ENCODE peak calls at places on chromosomes 7 and 10, in six cellular contexts. One of them, this sample, is unnamed.

GRCh38 chr7:50446542-50446960 is 3.6 kb downstream of the FIGNL1 start:
- DNase-seq in OCI-LY7: no peak
- DNase-seq in hepatocyte: peak
- DNase-seq in cardiac muscle cell: no peak
- DNase-seq in prostate gland: no peak
- DNase-seq in heart right ventricle: no peak
- DNase-seq in this sample: no peak

GRCh38 chr7:945556-946255 is 8.8 kb downstream of the ADAP1 start:
- DNase-seq in OCI-LY7: no peak
- DNase-seq in hepatocyte: peak
- DNase-seq in cardiac muscle cell: no peak
- DNase-seq in prostate gland: peak
- DNase-seq in heart right ventricle: peak
- DNase-seq in this sample: no peak

GRCh38 chr7:51611937-51612336 is 295.3 kb upstream of the COBL start:
- DNase-seq in OCI-LY7: no peak
- DNase-seq in hepatocyte: no peak
- DNase-seq in cardiac muscle cell: no peak
- DNase-seq in prostate gland: no peak
- DNase-seq in heart right ventricle: no peak
- DNase-seq in this sample: no peak

GRCh38 chr10:35447693-35448407 is 111.5 kb downstream of the CCNY start:
- DNase-seq in OCI-LY7: no peak
- DNase-seq in hepatocyte: no peak
- DNase-seq in cardiac muscle cell: no peak
- DNase-seq in prostate gland: peak
- DNase-seq in heart right ventricle: no peak
- DNase-seq in this sample: peak

GRCh38 chr10:32171213-32171612 is 115.0 kb upstream of the KIF5B start:
- DNase-seq in OCI-LY7: no peak
- DNase-seq in hepatocyte: peak
- DNase-seq in cardiac muscle cell: no peak
- DNase-seq in prostate gland: peak
- DNase-seq in heart right ventricle: no peak
- DNase-seq in this sample: no peak

GRCh38 chr10:64275774-64276173 is 754.6 kb downstream of the REEP3 start:
- DNase-seq in OCI-LY7: no peak
- DNase-seq in hepatocyte: no peak
- DNase-seq in cardiac muscle cell: no peak
- DNase-seq in prostate gland: no peak
- DNase-seq in heart right ventricle: no peak
- DNase-seq in this sample: no peak

GRCh38 chr7:27641576-27642230 is 21.0 kb downstream of the HIBADH start:
- DNase-seq in OCI-LY7: no peak
- DNase-seq in hepatocyte: no peak
- DNase-seq in cardiac muscle cell: no peak
- DNase-seq in prostate gland: no peak
- DNase-seq in heart right ventricle: no peak
- DNase-seq in this sample: no peak

GRCh38 chr7:65980478-65981250 is 1.3 kb downstream of the GUSB start:
- DNase-seq in OCI-LY7: peak
- DNase-seq in hepatocyte: peak
- DNase-seq in cardiac muscle cell: peak
- DNase-seq in prostate gland: no peak
- DNase-seq in heart right ventricle: peak
- DNase-seq in this sample: no peak

GRCh38 chr10:93412801-93413200 is 69.3 kb downstream of the MYOF start:
- DNase-seq in OCI-LY7: peak
- DNase-seq in hepatocyte: no peak
- DNase-seq in cardiac muscle cell: no peak
- DNase-seq in prostate gland: no peak
- DNase-seq in heart right ventricle: no peak
- DNase-seq in this sample: no peak

GRCh38 chr7:44796034-44796503 is 412 bp upstream of the PPIA start:
- DNase-seq in OCI-LY7: peak
- DNase-seq in hepatocyte: no peak
- DNase-seq in cardiac muscle cell: peak
- DNase-seq in prostate gland: no peak
- DNase-seq in heart right ventricle: no peak
- DNase-seq in this sample: no peak

GRCh38 chr10:121900443-121901174 is 27.2 kb downstream of the ATE1 start:
- DNase-seq in OCI-LY7: peak
- DNase-seq in hepatocyte: peak
- DNase-seq in cardiac muscle cell: peak
- DNase-seq in prostate gland: peak
- DNase-seq in heart right ventricle: no peak
- DNase-seq in this sample: no peak

GRCh38 chr7:128137096-128137655 is 103.9 kb upstream of the LEP start:
- DNase-seq in OCI-LY7: no peak
- DNase-seq in hepatocyte: peak
- DNase-seq in cardiac muscle cell: no peak
- DNase-seq in prostate gland: no peak
- DNase-seq in heart right ventricle: no peak
- DNase-seq in this sample: no peak

GRCh38 chr7:129144834-129145668 is 544 bp downstream of the TSPAN33 start:
- DNase-seq in OCI-LY7: no peak
- DNase-seq in hepatocyte: no peak
- DNase-seq in cardiac muscle cell: no peak
- DNase-seq in prostate gland: no peak
- DNase-seq in heart right ventricle: no peak
- DNase-seq in this sample: no peak

GRCh38 chr7:148794476-148794875 is 89.6 kb downstream of the EZH2 start:
- DNase-seq in OCI-LY7: no peak
- DNase-seq in hepatocyte: no peak
- DNase-seq in cardiac muscle cell: no peak
- DNase-seq in prostate gland: no peak
- DNase-seq in heart right ventricle: no peak
- DNase-seq in this sample: no peak

GRCh38 chr10:131921191-131921590 is 20.4 kb downstream of the PPP2R2D start:
- DNase-seq in OCI-LY7: no peak
- DNase-seq in hepatocyte: no peak
- DNase-seq in cardiac muscle cell: no peak
- DNase-seq in prostate gland: no peak
- DNase-seq in heart right ventricle: no peak
- DNase-seq in this sample: peak

GRCh38 chr7:148701414-148701813 is 2.7 kb downstream of the CUL1 start:
- DNase-seq in OCI-LY7: no peak
- DNase-seq in hepatocyte: no peak
- DNase-seq in cardiac muscle cell: no peak
- DNase-seq in prostate gland: no peak
- DNase-seq in heart right ventricle: no peak
- DNase-seq in this sample: no peak

GRCh38 chr7:50264908-50265307 is 39.6 kb upstream of the IKZF1 start:
- DNase-seq in OCI-LY7: no peak
- DNase-seq in hepatocyte: no peak
- DNase-seq in cardiac muscle cell: no peak
- DNase-seq in prostate gland: no peak
- DNase-seq in heart right ventricle: no peak
- DNase-seq in this sample: no peak

GRCh38 chr7:76149847-76150691 is 51.6 kb upstream of the SRRM3 start:
- DNase-seq in OCI-LY7: no peak
- DNase-seq in hepatocyte: no peak
- DNase-seq in cardiac muscle cell: no peak
- DNase-seq in prostate gland: no peak
- DNase-seq in heart right ventricle: peak
- DNase-seq in this sample: no peak

GRCh38 chr7:129535896-129536295 is 33.6 kb downstream of the SMKR1 start:
- DNase-seq in OCI-LY7: no peak
- DNase-seq in hepatocyte: no peak
- DNase-seq in cardiac muscle cell: no peak
- DNase-seq in prostate gland: no peak
- DNase-seq in heart right ventricle: no peak
- DNase-seq in this sample: no peak

DNA sequence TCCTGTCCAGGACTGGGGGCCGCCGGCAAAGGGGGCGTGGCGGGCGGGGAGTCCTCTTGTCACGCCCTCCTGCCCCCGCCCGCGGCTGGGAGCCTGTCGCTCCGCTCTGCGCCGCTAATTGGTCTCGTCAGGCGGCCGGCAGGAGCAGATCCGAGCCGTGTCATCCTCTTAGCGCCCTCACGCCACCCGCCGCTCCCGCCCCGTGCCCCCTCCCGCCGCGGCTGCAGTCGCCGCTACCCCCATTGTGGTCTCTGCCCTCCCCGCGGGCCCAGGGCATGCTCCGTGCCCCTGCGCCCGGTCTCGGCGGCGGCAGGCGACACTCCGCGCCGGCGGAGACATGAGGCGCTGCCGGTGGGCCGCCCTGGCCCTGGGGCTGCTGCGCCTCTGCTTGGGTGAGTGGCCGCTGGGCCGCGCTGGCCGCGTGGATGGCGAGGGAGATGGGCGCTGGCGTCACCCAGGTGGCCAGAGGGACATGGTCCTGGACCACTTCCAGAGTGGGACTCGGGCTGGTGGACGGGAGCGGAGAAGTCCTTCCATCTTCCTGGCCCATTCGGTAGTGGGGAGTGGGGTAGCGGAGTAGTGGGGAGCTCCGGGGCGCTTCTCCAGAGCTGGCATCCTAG is at the start of gene CDHR1:
- DNase-seq in OCI-LY7: no peak
- DNase-seq in hepatocyte: peak
- DNase-seq in cardiac muscle cell: peak
- DNase-seq in prostate gland: no peak
- DNase-seq in heart right ventricle: peak
- DNase-seq in this sample: peak
- TF ChIP-seq CTCF in OCI-LY7: no peak
- TF ChIP-seq CTCF in hepatocyte: no peak
- TF ChIP-seq CTCF in cardiac muscle cell: no peak
- TF ChIP-seq CTCF in prostate gland: no peak
- TF ChIP-seq CTCF in heart right ventricle: no peak
- TF ChIP-seq CTCF in this sample: no peak

GRCh38 chr7:42269161-42269560 is 32.2 kb upstream of the GLI3 start:
- DNase-seq in OCI-LY7: no peak
- DNase-seq in hepatocyte: no peak
- DNase-seq in cardiac muscle cell: no peak
- DNase-seq in prostate gland: no peak
- DNase-seq in heart right ventricle: no peak
- DNase-seq in this sample: no peak

GRCh38 chr7:42274052-42274451 is 37.0 kb upstream of the GLI3 start:
- DNase-seq in OCI-LY7: no peak
- DNase-seq in hepatocyte: no peak
- DNase-seq in cardiac muscle cell: no peak
- DNase-seq in prostate gland: no peak
- DNase-seq in heart right ventricle: no peak
- DNase-seq in this sample: no peak

GRCh38 chr7:42278360-42278759 is 41.4 kb upstream of the GLI3 start:
- DNase-seq in OCI-LY7: no peak
- DNase-seq in hepatocyte: no peak
- DNase-seq in cardiac muscle cell: no peak
- DNase-seq in prostate gland: no peak
- DNase-seq in heart right ventricle: no peak
- DNase-seq in this sample: no peak

GRCh38 chr7:42272793-42273665 is 36.0 kb upstream of the GLI3 start:
- DNase-seq in OCI-LY7: peak
- DNase-seq in hepatocyte: peak
- DNase-seq in cardiac muscle cell: peak
- DNase-seq in prostate gland: no peak
- DNase-seq in heart right ventricle: no peak
- DNase-seq in this sample: no peak
- TF ChIP-seq CTCF in OCI-LY7: peak
- TF ChIP-seq CTCF in hepatocyte: peak
- TF ChIP-seq CTCF in cardiac muscle cell: peak
- TF ChIP-seq CTCF in prostate gland: peak
- TF ChIP-seq CTCF in heart right ventricle: peak
- TF ChIP-seq CTCF in this sample: no peak

GRCh38 chr10:82221750-82222149 is 346.8 kb downstream of the NRG3 start:
- DNase-seq in OCI-LY7: no peak
- DNase-seq in hepatocyte: no peak
- DNase-seq in cardiac muscle cell: no peak
- DNase-seq in prostate gland: no peak
- DNase-seq in heart right ventricle: no peak
- DNase-seq in this sample: no peak
- TF ChIP-seq CTCF in OCI-LY7: peak
- TF ChIP-seq CTCF in hepatocyte: no peak
- TF ChIP-seq CTCF in cardiac muscle cell: no peak
- TF ChIP-seq CTCF in prostate gland: no peak
- TF ChIP-seq CTCF in heart right ventricle: no peak
- TF ChIP-seq CTCF in this sample: no peak

GRCh38 chr7:113118074-113118959 is at the start of gene SMIM30:
- DNase-seq in OCI-LY7: peak
- DNase-seq in hepatocyte: peak
- DNase-seq in cardiac muscle cell: peak
- DNase-seq in prostate gland: peak
- DNase-seq in heart right ventricle: peak
- DNase-seq in this sample: peak
- TF ChIP-seq CTCF in OCI-LY7: no peak
- TF ChIP-seq CTCF in hepatocyte: no peak
- TF ChIP-seq CTCF in cardiac muscle cell: no peak
- TF ChIP-seq CTCF in prostate gland: no peak
- TF ChIP-seq CTCF in heart right ventricle: no peak
- TF ChIP-seq CTCF in this sample: no peak

DNA sequence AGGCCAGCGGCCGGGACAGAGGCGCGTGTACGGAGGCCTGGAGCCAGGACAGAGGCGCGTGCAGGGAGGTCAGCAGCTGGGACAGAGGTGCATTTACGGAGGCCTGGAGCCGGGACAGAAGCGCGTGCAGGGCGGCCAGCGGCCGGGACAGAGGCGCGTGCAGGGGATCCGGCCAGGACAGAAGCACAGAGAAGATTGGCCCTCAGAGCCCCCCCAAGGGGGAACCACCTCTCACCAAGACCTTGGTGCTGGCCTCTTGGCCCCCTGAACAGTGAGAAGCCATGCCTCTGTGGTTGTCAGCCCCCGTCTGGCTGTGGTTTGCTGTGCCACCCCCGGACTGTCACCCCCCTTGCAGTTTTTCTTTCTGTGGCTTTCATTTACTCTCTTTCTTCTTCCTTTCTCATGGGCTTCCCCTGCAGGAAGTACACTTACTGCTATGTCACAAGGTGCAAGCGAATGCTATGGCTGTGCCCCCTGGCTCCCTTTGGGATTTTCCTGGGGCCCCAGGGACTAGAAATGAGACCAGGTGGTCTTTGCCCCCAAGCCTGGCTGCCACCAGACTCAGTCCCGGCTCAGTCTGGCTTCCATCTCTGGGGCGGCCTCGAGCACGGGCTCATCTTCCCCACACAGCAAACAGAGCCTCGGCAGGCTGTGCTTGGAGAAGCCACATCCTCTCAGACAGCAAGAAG is 41.1 kb downstream of the INSIG1 start:
- DNase-seq in OCI-LY7: no peak
- DNase-seq in hepatocyte: no peak
- DNase-seq in cardiac muscle cell: no peak
- DNase-seq in prostate gland: no peak
- DNase-seq in heart right ventricle: no peak
- DNase-seq in this sample: no peak
- TF ChIP-seq CTCF in OCI-LY7: no peak
- TF ChIP-seq CTCF in hepatocyte: no peak
- TF ChIP-seq CTCF in cardiac muscle cell: no peak
- TF ChIP-seq CTCF in prostate gland: no peak
- TF ChIP-seq CTCF in heart right ventricle: no peak
- TF ChIP-seq CTCF in this sample: no peak

This sample was measured in glutamatergic neuron.